ENCODE peak calls at places on chromosomes 6 and 20, in five cellular contexts. I is stomach, C is adrenal gland, U is neuronal stem cell, M is lung. T is an unnamed sample.

GRCh38 chr6:83878902-83879644 is 19.6 kb downstream of the CYB5R4 start:
- DNase-seq in I (no peak), C (no peak), U (no peak), M (no peak), T (no peak)

GRCh38 chr20:38137441-38138037 is 27.5 kb downstream of the TGM2 start:
- DNase-seq in I (no peak), C (no peak), U (no peak), M (no peak), T (no peak)

GRCh38 chr6:149387787-149388512 is 12.1 kb upstream of the SUMO4 start:
- DNase-seq in I (no peak), C (no peak), U (no peak), M (no peak), T (no peak)

GRCh38 chr6:15430181-15430580 is 184.3 kb downstream of the JARID2 start:
- DNase-seq in I (no peak), C (no peak), U (no peak), M (no peak), T (no peak)

GRCh38 chr6:2952557-2953095 is 18.7 kb downstream of the SERPINB6 start:
- DNase-seq in I (peak; percentile 82), C (peak; percentile 95), U (peak; percentile 70), M (peak; percentile 81), T (no peak)

GRCh38 chr20:36491901-36492617 is 49.3 kb upstream of the MYL9 start:
- DNase-seq in I (no peak), C (no peak), U (no peak), M (no peak), T (peak; percentile 31)

GRCh38 chr20:43458422-43458924 is 777 bp downstream of the SRSF6 start:
- DNase-seq in I (no peak), C (peak; percentile 54), U (peak; percentile 8), M (peak; percentile 32), T (no peak)

GRCh38 chr20:1418335-1418734 is 25.5 kb upstream of the FKBP1A start:
- DNase-seq in I (no peak), C (no peak), U (no peak), M (no peak), T (no peak)

GRCh38 chr20:58366016-58366415 is 23.0 kb upstream of the VAPB start:
- DNase-seq in I (no peak), C (no peak), U (no peak), M (no peak), T (no peak)

GRCh38 chr6:155889405-155889804 is 433.8 kb upstream of the NOX3 start:
- DNase-seq in I (no peak), C (no peak), U (no peak), M (no peak), T (no peak)

GRCh38 chr6:13920584-13920983 is 4.2 kb upstream of the RNF182 start:
- DNase-seq in I (no peak), C (no peak), U (no peak), M (no peak), T (no peak)

GRCh38 chr20:53750827-53751393 is 157.3 kb upstream of the ZNF217 start:
- DNase-seq in I (peak; percentile 25), C (peak; percentile 73), U (no peak), M (no peak), T (no peak)

GRCh38 chr6:164063346-164063745 is 648.8 kb downstream of the QKI start:
- DNase-seq in I (no peak), C (no peak), U (no peak), M (no peak), T (no peak)

GRCh38 chr6:56156643-56157042 is 90.7 kb downstream of the COL21A1 start:
- DNase-seq in I (no peak), C (no peak), U (no peak), M (no peak), T (no peak)

GRCh38 chr6:70371454-70372105 is 41.7 kb upstream of the FAM135A start:
- DNase-seq in I (no peak), C (no peak), U (no peak), M (no peak), T (no peak)

GRCh38 chr6:152085533-152085932 is 278.1 kb downstream of the ESR1 start:
- DNase-seq in I (no peak), C (no peak), U (no peak), M (no peak), T (no peak)

GRCh38 chr6:119517428-119517827 is 167.9 kb upstream of the MAN1A1 start:
- DNase-seq in I (no peak), C (no peak), U (no peak), M (no peak), T (no peak)

GRCh38 chr6:156794963-156795362 is 17.8 kb downstream of the ARID1B start:
- DNase-seq in I (no peak), C (no peak), U (no peak), M (no peak), T (peak; percentile 13)

GRCh38 chr6:141183368-141183767 is 949.4 kb upstream of the GJE1 start:
- DNase-seq in I (no peak), C (no peak), U (no peak), M (no peak), T (no peak)

GRCh38 chr6:19851273-19852089 is 14.3 kb downstream of the ID4 start:
- DNase-seq in I (no peak), C (no peak), U (peak; percentile 59), M (peak; percentile 47), T (no peak)

GRCh38 chr20:33559994-33560393 is 70.1 kb downstream of the CBFA2T2 start:
- DNase-seq in I (no peak), C (no peak), U (no peak), M (no peak), T (no peak)

GRCh38 chr6:13492357-13492756 is 5.0 kb upstream of the GFOD1 start:
- DNase-seq in I (no peak), C (no peak), U (no peak), M (no peak), T (no peak)

GRCh38 chr6:88609973-88610372 is 353.4 kb downstream of the RNGTT start:
- DNase-seq in I (no peak), C (no peak), U (no peak), M (no peak), T (no peak)

GRCh38 chr6:20747996-20748395 is 213.7 kb downstream of the CDKAL1 start:
- DNase-seq in I (no peak), C (no peak), U (no peak), M (no peak), T (no peak)

GRCh38 chr6:2989332-2990178 is 10.1 kb upstream of the NQO2 start:
- DNase-seq in I (peak; percentile 86), C (peak; percentile 96), U (peak; percentile 96), M (peak; percentile 90), T (peak; percentile 57)

GRCh38 chr6:144953552-144954240 is 668.6 kb downstream of the UTRN start:
- DNase-seq in I (no peak), C (no peak), U (no peak), M (no peak), T (no peak)

GRCh38 chr6:71879016-71879415 is 7.3 kb upstream of the RIMS1 start:
- DNase-seq in I (no peak), C (no peak), U (no peak), M (no peak), T (no peak)

GRCh38 chr20:15012551-15012950 is 675.1 kb upstream of the FLRT3 start:
- DNase-seq in I (no peak), C (no peak), U (peak; percentile 21), M (no peak), T (no peak)

GRCh38 chr20:35467339-35468224 is 12.2 kb downstream of the CEP250 start:
- DNase-seq in I (no peak), C (peak; percentile 86), U (peak; percentile 49), M (no peak), T (no peak)

GRCh38 chr6:139316622-139317317 is 25.0 kb upstream of the TXLNB start:
- DNase-seq in I (no peak), C (no peak), U (no peak), M (no peak), T (no peak)

DNA sequence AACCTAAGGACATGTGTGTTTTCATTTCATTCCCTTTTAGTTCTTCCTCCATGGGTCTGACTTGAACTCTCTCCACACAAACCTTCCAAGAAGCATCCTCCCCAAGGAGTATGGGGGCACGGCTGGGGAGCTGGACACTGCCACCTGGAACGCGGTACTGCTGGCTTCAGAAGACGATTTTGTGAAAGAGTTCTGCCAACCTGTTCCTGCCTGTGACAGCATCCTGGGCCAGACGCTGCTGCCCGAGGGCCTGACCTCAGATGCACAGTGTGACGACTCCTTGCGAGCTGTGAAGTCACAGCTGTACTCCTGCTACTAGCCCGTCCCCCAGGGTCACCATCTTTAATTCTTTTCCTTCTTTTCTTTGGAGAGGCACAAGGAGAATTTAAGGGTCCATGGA is 13.5 kb downstream of the TTPAL start:
- DNase-seq in I (no peak), C (peak; percentile 48), U (no peak), M (no peak), T (no peak)
- H3K27ac ChIP-seq in I (no peak overlapping the region), C (peak overlapping the region; percentile 27), U (no peak overlapping the region), M (no peak overlapping the region), T (no peak overlapping the region)

GRCh38 chr20:40697466-40697987 is 8.5 kb upstream of the MAFB start:
- DNase-seq in I (no peak), C (no peak), U (no peak), M (no peak), T (no peak)
- H3K27ac ChIP-seq in I (no peak overlapping the region), C (no peak overlapping the region), U (no peak overlapping the region), M (no peak overlapping the region), T (no peak overlapping the region)

GRCh38 chr20:23147647-23147963 is 61.5 kb upstream of the CD93 start:
- DNase-seq in I (no peak), C (no peak), U (no peak), M (no peak), T (no peak)
- H3K27ac ChIP-seq in I (no peak overlapping the region), C (peak overlapping the region; percentile 84), U (no peak overlapping the region), M (peak overlapping the region; percentile 90), T (no peak overlapping the region)

DNA sequence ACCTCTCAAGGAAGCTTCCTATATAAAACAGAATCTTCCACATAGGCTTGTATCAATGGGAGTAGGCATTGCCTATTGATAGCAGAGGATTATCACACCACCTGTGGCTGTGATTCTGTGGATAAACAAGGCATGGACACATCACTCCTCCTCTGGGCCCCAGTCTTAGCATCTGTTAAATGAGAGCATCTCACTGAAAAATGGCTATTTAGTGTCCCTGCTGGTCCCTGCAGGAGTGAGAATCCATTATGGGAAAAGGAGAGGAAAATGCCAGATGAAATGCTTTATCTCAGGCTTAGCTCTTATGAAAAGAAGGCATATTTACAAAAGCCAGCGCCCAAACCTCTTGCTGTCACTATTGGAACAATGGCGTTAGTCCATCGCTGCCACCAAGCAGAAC is 658.5 kb upstream of the CHD6 start:
- DNase-seq in I (no peak), C (no peak), U (no peak), M (no peak), T (no peak)
- H3K27ac ChIP-seq in I (no peak overlapping the region), C (no peak overlapping the region), U (peak overlapping the region; percentile 0), M (no peak overlapping the region), T (no peak overlapping the region)

GRCh38 chr20:56175884-56176283 is 72.6 kb upstream of the MC3R start:
- DNase-seq in I (no peak), C (no peak), U (no peak), M (no peak), T (no peak)

GRCh38 chr20:56174416-56174815 is 74.1 kb upstream of the MC3R start:
- DNase-seq in I (no peak), C (no peak), U (no peak), M (no peak), T (no peak)

GRCh38 chr20:56181593-56181992 is 66.9 kb upstream of the MC3R start:
- DNase-seq in I (no peak), C (no peak), U (no peak), M (no peak), T (no peak)

GRCh38 chr20:56179051-56179450 is 69.5 kb upstream of the MC3R start:
- DNase-seq in I (no peak), C (no peak), U (no peak), M (no peak), T (no peak)

GRCh38 chr20:56178219-56178618 is 70.3 kb upstream of the MC3R start:
- DNase-seq in I (no peak), C (no peak), U (no peak), M (no peak), T (no peak)
- H3K27ac ChIP-seq in I (no peak overlapping the region), C (no peak overlapping the region), U (no peak overlapping the region), M (no peak overlapping the region), T (no peak overlapping the region)

T was measured in effector memory CD4-positive, alpha-beta T cell.